ENCODE peak calls at places on chromosomes 3 and 15, in seven cellular contexts. D is astrocyte of the spinal cord, Q is breast epithelium, E is AG10803, O is lower lobe of right lung, S is spleen, R is MM.1S. F is an unnamed sample.

GRCh38 chr15:25905140-25905539 is 42.0 kb upstream of the ATP10A start:
- DNase-seq in D (peak), Q (no peak), E (peak), O (no peak), S (no peak), R (no peak), F (no peak)

GRCh38 chr3:46393554-46394434 is 13.1 kb downstream of the CCR5AS start:
- DNase-seq in D (no peak), Q (no peak), E (no peak), O (peak), S (no peak), R (peak), F (no peak)

GRCh38 chr15:99109555-99110021 is 4.7 kb downstream of the SYNM start:
- DNase-seq in D (no peak), Q (no peak), E (no peak), O (peak), S (peak), R (no peak), F (no peak)

GRCh38 chr15:92605225-92605944 is 50.2 kb downstream of the FAM174B start:
- DNase-seq in D (no peak), Q (no peak), E (peak), O (no peak), S (no peak), R (no peak), F (no peak)

GRCh38 chr3:11476814-11477213 is 166.9 kb downstream of the VGLL4 start:
- DNase-seq in D (no peak), Q (no peak), E (no peak), O (no peak), S (no peak), R (no peak), F (no peak)

GRCh38 chr3:77323616-77324015 is 283.7 kb downstream of the ROBO2 start:
- DNase-seq in D (no peak), Q (no peak), E (peak), O (no peak), S (no peak), R (no peak), F (no peak)

GRCh38 chr15:82624008-82624407 is 23.2 kb downstream of the CPEB1 start:
- DNase-seq in D (no peak), Q (no peak), E (peak), O (no peak), S (no peak), R (no peak), F (no peak)

GRCh38 chr3:12583280-12583679 is 26.4 kb downstream of the MKRN2 start:
- DNase-seq in D (no peak), Q (no peak), E (no peak), O (no peak), S (no peak), R (no peak), F (no peak)

GRCh38 chr3:146682176-146682575 is 77.0 kb upstream of the PLSCR5 start:
- DNase-seq in D (peak), Q (no peak), E (no peak), O (no peak), S (no peak), R (no peak), F (no peak)

GRCh38 chr3:108474581-108474980 is 35.8 kb downstream of the MYH15 start:
- DNase-seq in D (peak), Q (no peak), E (peak), O (no peak), S (no peak), R (no peak), F (no peak)

GRCh38 chr3:120797857-120798256 is 55.3 kb downstream of the GTF2E1 start:
- DNase-seq in D (no peak), Q (no peak), E (no peak), O (no peak), S (no peak), R (no peak), F (no peak)

GRCh38 chr3:104214277-104214676 is 1152.4 kb upstream of the ALCAM start:
- DNase-seq in D (no peak), Q (no peak), E (no peak), O (no peak), S (no peak), R (no peak), F (no peak)

GRCh38 chr3:178474526-178474925 is 61.7 kb upstream of the KCNMB2 start:
- DNase-seq in D (no peak), Q (no peak), E (no peak), O (no peak), S (no peak), R (no peak), F (no peak)

GRCh38 chr15:38726187-38726586 is 161.6 kb upstream of the RASGRP1 start:
- DNase-seq in D (no peak), Q (no peak), E (no peak), O (no peak), S (no peak), R (no peak), F (no peak)

GRCh38 chr15:52103217-52104207 is 9.1 kb downstream of the BCL2L10 start:
- DNase-seq in D (peak), Q (peak), E (peak), O (no peak), S (no peak), R (no peak), F (no peak)

GRCh38 chr15:51240066-51240465 is 98.3 kb downstream of the CYP19A1 start:
- DNase-seq in D (no peak), Q (no peak), E (no peak), O (no peak), S (no peak), R (peak), F (no peak)

GRCh38 chr3:106728315-106728821 is 648.9 kb upstream of the CCDC54 start:
- DNase-seq in D (peak), Q (no peak), E (peak), O (no peak), S (no peak), R (no peak), F (no peak)

GRCh38 chr3:73451276-73451973 is 173.3 kb downstream of the PDZRN3 start:
- DNase-seq in D (no peak), Q (no peak), E (no peak), O (no peak), S (no peak), R (peak), F (no peak)

GRCh38 chr3:119304201-119304713 is 10.1 kb downstream of the ARHGAP31 start:
- DNase-seq in D (peak), Q (no peak), E (peak), O (no peak), S (no peak), R (no peak), F (no peak)

GRCh38 chr3:15478300-15478979 is 43.1 kb downstream of the COLQ start:
- DNase-seq in D (no peak), Q (no peak), E (no peak), O (no peak), S (no peak), R (no peak), F (no peak)

GRCh38 chr3:64505419-64505818 is 182.4 kb downstream of the ADAMTS9 start:
- DNase-seq in D (no peak), Q (no peak), E (no peak), O (no peak), S (no peak), R (no peak), F (no peak)

GRCh38 chr3:148042663-148043445 is 633.7 kb downstream of the ZIC1 start:
- DNase-seq in D (peak), Q (no peak), E (peak), O (no peak), S (no peak), R (no peak), F (no peak)

DNA sequence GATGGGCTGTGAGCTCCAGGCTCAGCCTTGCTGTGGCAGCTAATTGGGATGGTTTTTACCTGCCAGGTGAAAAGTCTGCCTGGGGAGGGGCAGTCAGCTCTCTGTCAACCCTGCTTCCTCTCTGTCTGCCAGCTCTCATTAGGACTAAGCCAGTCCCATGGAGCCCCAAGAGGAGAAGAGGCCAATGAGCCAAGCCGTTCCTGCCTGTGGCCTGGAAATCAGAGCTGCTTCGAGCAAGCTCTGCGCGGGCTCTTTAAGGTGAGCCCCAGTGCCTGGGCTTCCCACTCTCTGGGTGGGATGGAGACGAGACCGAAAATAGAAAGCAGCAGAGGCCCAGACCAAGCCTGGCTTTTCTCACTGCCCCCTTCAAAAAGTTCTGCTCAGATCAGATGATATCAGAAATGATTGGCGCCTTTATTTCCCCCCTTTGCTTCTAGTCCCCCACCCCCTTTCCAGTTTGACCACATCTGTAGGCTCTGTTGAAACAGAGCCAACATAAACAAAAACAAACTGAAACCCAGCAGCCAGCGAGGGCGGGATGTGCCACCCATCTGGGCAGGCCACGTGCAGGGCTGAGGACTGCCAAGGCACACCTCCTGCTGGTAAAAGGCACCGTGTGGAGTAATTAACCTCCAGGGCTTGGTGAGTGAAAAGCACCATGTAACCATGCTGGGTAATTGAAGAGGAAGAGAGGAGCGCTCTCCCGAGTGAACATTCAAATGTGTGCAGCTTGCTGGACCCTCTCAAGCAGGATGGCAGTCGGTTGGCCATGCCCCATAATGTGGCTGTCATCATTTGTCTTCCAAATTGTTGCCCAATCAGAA is 471.0 kb upstream of the PROK2 start:
- DNase-seq in D (no peak), Q (peak), E (no peak), O (peak), S (peak), R (peak), F (peak)
- TF ChIP-seq CTCF in D (no peak), Q (no peak), E (no peak), O (no peak), S (no peak), R (peak), F (no peak)

GRCh38 chr3:194688946-194689345 is 3.3 kb downstream of the FAM43A start:
- DNase-seq in D (no peak), Q (no peak), E (no peak), O (no peak), S (no peak), R (no peak), F (no peak)
- H3K4me3 ChIP-seq in D (peak), Q (peak), E (peak), O (peak), S (peak), R (no peak), F (no peak)

GRCh38 chr15:100918034-100918689 is 995 bp upstream of the LRRK1 start:
- DNase-seq in D (peak), Q (peak), E (peak), O (peak), S (peak), R (peak), F (peak)

GRCh38 chr15:100922192-100923040 is 3.3 kb downstream of the LRRK1 start:
- DNase-seq in D (no peak), Q (no peak), E (no peak), O (no peak), S (no peak), R (peak), F (peak)

GRCh38 chr15:100919481-100920405 is 586 bp downstream of the LRRK1 start:
- DNase-seq in D (peak), Q (no peak), E (peak), O (peak), S (peak), R (peak), F (no peak)

GRCh38 chr15:100920516-100921135 is 1.5 kb downstream of the LRRK1 start:
- DNase-seq in D (no peak), Q (no peak), E (no peak), O (no peak), S (no peak), R (no peak), F (no peak)

DNA sequence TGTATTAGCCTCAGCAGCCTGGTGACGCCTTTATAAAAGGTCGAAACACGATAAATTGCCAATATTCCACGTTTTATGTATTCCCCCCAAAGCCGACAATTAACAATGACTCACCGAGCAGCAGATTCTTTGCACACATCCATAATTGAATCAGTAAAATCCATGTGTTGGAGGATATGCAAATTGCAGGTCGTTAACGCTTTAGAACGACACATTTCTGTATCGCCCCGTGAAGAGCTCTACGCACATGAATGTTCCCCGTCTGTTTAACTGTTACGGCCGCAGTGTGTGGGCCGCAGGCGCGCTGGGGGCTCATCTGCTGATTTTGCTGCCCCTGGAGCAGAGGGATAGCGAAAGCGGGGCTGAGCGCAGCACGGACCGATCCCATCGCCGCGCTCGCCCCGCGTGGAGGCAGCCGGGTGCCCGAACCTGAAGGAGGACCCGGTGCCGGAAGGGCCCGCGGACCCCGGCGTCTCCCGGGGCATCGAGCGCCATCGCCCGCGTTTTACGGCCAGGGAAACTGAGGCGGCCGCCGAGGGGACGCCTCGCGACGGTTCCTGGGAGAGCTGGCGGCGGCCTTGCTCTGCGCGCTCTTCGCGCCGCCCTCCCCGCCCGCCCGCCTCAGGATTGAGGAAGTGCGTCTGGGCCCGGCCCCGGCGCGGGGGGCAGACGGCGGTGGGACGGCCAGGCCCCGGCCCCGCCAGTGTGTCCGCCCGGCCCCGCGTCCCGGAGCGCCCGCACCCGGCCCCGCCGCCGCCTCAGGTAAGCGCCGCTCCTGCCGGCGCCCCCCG is at the start of gene LRRK1:
- DNase-seq in D (peak), Q (no peak), E (peak), O (peak), S (peak), R (peak), F (peak)
- TF ChIP-seq CTCF in D (no peak), Q (no peak), E (no peak), O (no peak), S (peak), R (no peak), F (no peak)

DNA sequence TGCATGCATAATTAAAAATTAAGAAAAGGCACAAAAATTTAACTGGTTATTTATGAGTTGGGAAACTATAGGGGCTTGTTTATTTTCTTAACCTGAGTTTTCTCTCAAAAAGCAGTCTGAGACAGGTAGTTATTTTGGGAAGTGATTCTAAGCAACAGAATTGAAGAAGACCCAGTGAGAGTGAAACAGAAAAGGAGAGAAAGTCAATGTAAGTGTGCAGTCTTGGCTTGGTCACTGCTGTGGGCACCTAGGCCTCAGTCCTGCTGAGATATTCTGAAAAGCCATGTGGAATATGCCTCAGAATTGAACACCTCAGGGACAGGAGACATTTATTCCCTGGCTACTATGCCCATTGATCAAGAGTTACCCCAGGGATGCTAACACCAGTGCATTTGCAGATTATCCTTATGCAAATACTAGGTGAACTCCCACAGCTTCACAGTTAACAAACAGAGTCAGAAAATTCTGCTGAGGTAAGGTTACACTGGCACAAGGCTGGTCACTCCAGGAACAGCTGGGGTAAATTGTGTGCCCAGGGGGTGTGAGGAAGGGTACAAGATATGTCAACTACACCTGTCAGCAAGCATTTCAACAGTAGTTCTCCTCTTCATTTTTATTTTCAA is 222.7 kb downstream of the EFHB start:
- DNase-seq in D (no peak), Q (no peak), E (no peak), O (no peak), S (no peak), R (no peak), F (no peak)
- H3K4me3 ChIP-seq in D (no peak), Q (no peak), E (no peak), O (no peak), S (no peak), R (no peak), F (no peak)

DNA sequence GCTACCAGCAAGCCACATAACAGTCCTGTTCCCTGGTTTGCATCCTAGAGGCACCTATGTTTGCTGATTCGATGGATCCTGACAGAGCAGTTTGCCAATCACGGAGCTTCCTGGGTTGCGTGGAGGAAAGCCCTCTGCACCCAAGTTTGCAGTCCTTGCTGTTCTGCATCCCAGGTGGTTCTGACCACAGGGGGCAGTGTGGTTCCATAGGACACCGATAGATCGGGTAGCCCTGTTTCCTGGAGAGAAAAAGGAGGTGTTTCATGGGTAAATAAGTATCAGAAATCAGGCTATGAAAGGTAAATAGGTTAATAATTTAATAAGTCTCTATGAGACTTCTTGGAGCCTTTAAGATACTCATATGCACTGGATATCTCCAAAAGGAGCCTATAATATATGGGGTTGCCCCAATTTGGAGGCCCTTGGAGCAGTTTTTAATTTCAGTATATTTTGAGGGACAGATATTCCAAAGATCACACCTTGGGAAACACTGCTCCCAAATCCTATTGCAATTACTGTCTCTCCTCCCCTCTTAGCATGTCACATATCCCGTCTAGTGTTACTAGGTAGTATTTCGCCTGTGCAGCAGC is 194.6 kb upstream of the TPM1 start:
- DNase-seq in D (peak), Q (no peak), E (peak), O (peak), S (no peak), R (peak), F (peak)
- TF ChIP-seq CTCF in D (peak), Q (peak), E (peak), O (peak), S (peak), R (peak), F (peak)

DNA sequence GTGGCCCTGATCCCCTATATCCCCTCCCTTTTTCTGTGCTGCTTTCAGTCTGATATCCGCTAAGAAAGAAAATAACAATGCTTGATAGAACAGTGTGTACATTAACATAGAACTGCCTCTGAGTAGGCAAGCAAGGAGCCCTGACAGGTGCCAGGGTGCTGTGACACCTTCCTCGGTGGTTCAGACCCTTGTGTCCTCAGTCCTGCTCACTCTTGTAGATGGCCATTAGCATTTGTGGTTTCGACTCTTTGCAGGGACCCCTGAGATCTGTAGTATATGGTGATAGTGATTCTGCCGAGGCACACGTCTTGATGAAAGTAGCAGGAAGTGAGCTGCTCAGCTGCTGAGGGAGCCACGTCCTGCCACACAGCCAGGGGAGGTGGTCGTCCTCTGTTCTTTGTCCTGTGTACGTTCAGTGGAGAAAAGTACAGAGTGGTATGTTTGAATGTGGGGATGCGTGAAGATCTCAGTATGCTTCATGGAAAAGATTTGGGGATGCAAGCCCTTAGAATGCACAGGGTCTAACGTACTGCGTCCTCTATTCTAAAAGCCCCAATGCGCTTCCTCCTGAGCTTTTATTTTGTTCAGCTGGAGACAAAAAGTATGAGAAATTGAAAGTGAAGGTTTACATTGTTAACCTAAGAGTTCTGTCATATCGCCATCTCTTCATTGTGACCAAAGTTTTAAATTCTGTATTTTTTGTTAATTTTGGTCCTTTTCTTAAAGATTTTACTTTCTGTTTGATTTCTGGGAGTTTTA is 35.4 kb downstream of the PXYLP1 start:
- DNase-seq in D (no peak), Q (no peak), E (no peak), O (no peak), S (no peak), R (peak), F (no peak)
- H3K4me3 ChIP-seq in D (no peak), Q (no peak), E (no peak), O (peak), S (peak), R (peak), F (no peak)